ENCODE peak calls at places on chromosomes 7 and 10, in ten cellular contexts. H is ovary, B is erythroblast, Z is right lobe of liver, N is HCT116, D is A549, K is body of pancreas, S is IMR-90, Y is prostate gland, U is transverse colon. I is an unnamed sample.

GRCh38 chr7:91767820-91768219 is 112.7 kb downstream of the MTERF1 start:
- DNase-seq in H (no peak), B (no peak), Z (no peak), N (no peak), D (no peak), K (no peak), S (no peak), Y (no peak), U (no peak), I (no peak)

GRCh38 chr10:43946445-43946844 is 297.8 kb upstream of the ZNF32 start:
- DNase-seq in H (no peak), B (no peak), Z (no peak), N (no peak), D (no peak), K (no peak), S (no peak), Y (no peak), U (no peak), I (no peak)

GRCh38 chr7:1404881-1405548 is 54.3 kb downstream of the MICALL2 start:
- DNase-seq in H (no peak), B (no peak), Z (no peak), N (no peak), D (no peak), K (no peak), S (no peak), Y (no peak), U (no peak), I (no peak)

GRCh38 chr10:16975188-16975587 is 154.4 kb downstream of the CUBN start:
- DNase-seq in H (no peak), B (no peak), Z (no peak), N (no peak), D (no peak), K (no peak), S (no peak), Y (no peak), U (no peak), I (no peak)

GRCh38 chr7:43260980-43261878 is 148.8 kb downstream of the HECW1 start:
- DNase-seq in H (peak; percentile 76), B (peak; percentile 70), Z (peak; percentile 69), N (peak; percentile 79), D (peak; percentile 51), K (peak; percentile 67), S (peak; percentile 84), Y (peak; percentile 65), U (peak; percentile 71), I (peak; percentile 67)

GRCh38 chr7:13111230-13111629 is 423.8 kb downstream of the ARL4A start:
- DNase-seq in H (no peak), B (no peak), Z (no peak), N (peak; percentile 16), D (no peak), K (no peak), S (peak; percentile 70), Y (no peak), U (no peak), I (no peak)

GRCh38 chr10:3486346-3487065 is 298.5 kb downstream of the KLF6 start:
- DNase-seq in H (no peak), B (no peak), Z (peak; percentile 67), N (peak; percentile 79), D (peak; percentile 93), K (peak; percentile 79), S (peak; percentile 57), Y (peak; percentile 91), U (peak; percentile 92), I (peak; percentile 51)

GRCh38 chr10:104580321-104580720 is 60.8 kb upstream of the SORCS3 start:
- DNase-seq in H (no peak), B (no peak), Z (no peak), N (no peak), D (no peak), K (no peak), S (peak; percentile 38), Y (no peak), U (no peak), I (no peak)

GRCh38 chr10:11547111-11547625 is 64.3 kb downstream of the USP6NL start:
- DNase-seq in H (no peak), B (no peak), Z (no peak), N (no peak), D (no peak), K (no peak), S (no peak), Y (no peak), U (no peak), I (no peak)

GRCh38 chr7:138105216-138105615 is 29.0 kb downstream of the AKR1D1 start:
- DNase-seq in H (no peak), B (no peak), Z (no peak), N (no peak), D (no peak), K (no peak), S (no peak), Y (no peak), U (no peak), I (no peak)

GRCh38 chr7:151372612-151373265 is 31.1 kb downstream of the NUB1 start:
- DNase-seq in H (peak; percentile 15), B (no peak), Z (no peak), N (no peak), D (no peak), K (no peak), S (no peak), Y (no peak), U (peak; percentile 2), I (no peak)

GRCh38 chr10:116211682-116212081 is 61.3 kb downstream of the GFRA1 start:
- DNase-seq in H (no peak), B (no peak), Z (no peak), N (no peak), D (no peak), K (no peak), S (peak; percentile 91), Y (no peak), U (no peak), I (no peak)

DNA sequence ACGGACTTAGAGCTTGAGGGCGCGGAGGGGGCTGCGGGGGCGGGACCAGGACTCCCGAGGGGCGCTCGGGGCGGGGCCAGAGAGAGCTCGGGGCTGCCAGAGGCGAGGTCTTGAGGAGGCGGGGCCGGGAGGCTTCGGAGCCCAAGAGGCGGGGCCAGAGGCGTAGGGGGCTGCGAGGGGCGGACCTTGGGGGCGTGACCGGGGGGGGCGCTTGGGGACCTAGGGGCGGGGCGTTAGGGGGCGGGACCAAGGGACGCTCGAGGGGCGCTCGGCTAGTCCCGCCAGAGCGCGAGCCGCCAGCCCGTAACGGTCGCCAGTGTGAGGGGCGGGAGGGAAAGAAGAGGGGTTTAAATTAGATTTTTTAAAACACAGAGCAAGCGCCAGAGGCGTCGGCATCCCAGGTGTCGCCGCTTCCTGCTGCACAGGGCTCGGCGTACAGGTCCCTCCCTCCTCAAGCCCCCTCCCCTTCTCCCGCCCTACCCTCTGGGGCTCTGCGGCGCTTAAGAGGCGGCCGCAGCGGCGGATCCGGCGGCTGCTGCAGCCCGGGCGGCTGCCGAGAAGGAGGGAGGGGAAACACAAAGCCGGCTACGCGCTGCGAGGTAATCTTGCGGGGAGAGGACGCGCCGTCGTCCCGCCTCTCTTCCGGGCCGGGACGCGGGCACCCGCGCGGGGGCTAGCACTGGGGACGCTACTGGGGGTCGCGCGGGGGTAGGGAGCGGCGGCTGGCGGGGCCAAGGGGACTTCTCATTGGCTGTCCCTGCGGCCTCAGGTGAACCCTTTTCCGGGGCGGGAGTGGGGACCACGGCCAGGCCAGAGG is at the start of gene ADD3:
- DNase-seq in H (peak; percentile 99), B (peak; percentile 95), Z (peak; percentile 95), N (peak; percentile 78), D (peak; percentile 74), K (peak; percentile 87), S (peak; percentile 91), Y (peak; percentile 91), U (peak; percentile 95), I (peak; percentile 77)
- TF ChIP-seq POLR2A in H (peak; percentile 31), B (peak; percentile 31), Z (peak; percentile 54), N (peak; percentile 69), D (peak; percentile 88), K (peak; percentile 84), S (peak; percentile 58), Y (peak; percentile 60), U (peak; percentile 79), I (peak; percentile 47)

GRCh38 chr7:100825760-100826545 is 1.4 kb downstream of the EPHB4 start:
- DNase-seq in H (no peak), B (peak; percentile 41), Z (peak; percentile 42), N (no peak), D (no peak), K (no peak), S (peak; percentile 59), Y (no peak), U (no peak), I (no peak)

GRCh38 chr7:100826546-100827329 is 585 bp downstream of the EPHB4 start:
- DNase-seq in H (peak; percentile 68), B (peak; percentile 57), Z (peak; percentile 63), N (no peak), D (no peak), K (no peak), S (no peak), Y (peak; percentile 49), U (no peak), I (no peak)

GRCh38 chr7:100823534-100823933 is 3.8 kb downstream of the EPHB4 start:
- DNase-seq in H (peak; percentile 51), B (no peak), Z (peak; percentile 54), N (no peak), D (no peak), K (no peak), S (no peak), Y (no peak), U (no peak), I (no peak)

GRCh38 chr7:100824499-100825214 is 2.7 kb downstream of the EPHB4 start:
- DNase-seq in H (peak; percentile 74), B (no peak), Z (peak; percentile 55), N (no peak), D (no peak), K (no peak), S (no peak), Y (no peak), U (no peak), I (no peak)

DNA sequence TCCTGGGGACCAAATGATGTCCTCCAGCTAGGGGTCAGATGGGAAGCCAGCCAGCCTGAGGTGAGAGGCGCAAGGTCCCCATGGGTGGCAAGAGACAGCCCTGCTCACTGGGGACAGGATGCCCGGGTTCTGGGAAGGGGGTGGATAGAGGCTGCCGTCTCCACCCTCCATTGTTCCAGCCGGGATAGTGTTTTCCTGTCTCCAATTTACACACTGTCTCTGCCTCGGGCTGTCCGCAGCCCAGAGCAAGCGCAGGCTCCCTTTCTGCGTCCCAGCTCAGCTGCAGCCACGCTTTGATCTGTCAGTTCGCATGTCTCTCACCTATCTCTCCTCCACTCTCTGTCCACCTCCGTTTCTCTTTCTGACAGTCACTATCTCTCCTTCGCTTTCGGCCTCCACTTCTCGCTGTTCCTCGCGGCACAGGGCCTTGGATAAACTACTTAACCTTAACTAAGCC is 2.1 kb downstream of the EPHB4 start:
- DNase-seq in H (peak; percentile 55), B (no peak), Z (peak; percentile 53), N (no peak), D (no peak), K (no peak), S (no peak), Y (peak; percentile 53), U (no peak), I (no peak)
- TF ChIP-seq POLR2A in H (no peak), B (no peak), Z (no peak), N (no peak), D (no peak), K (peak; percentile 33), S (no peak), Y (no peak), U (peak; percentile 12), I (no peak)

GRCh38 chr10:59907918-59908807 is 1.8 kb upstream of the CCDC6 start:
- DNase-seq in H (peak; percentile 46), B (peak; percentile 82), Z (no peak), N (peak; percentile 77), D (peak; percentile 65), K (peak; percentile 72), S (peak; percentile 85), Y (peak; percentile 69), U (peak; percentile 70), I (peak; percentile 47)
- TF ChIP-seq POLR2A in H (peak; percentile 52), B (peak; percentile 93), Z (peak; percentile 39), N (peak; percentile 96), D (peak; percentile 29), K (peak; percentile 91), S (no peak), Y (peak; percentile 55), U (peak; percentile 71), I (no peak)

GRCh38 chr10:130864951-130865350 is 446.6 kb downstream of the TCERG1L start:
- DNase-seq in H (no peak), B (no peak), Z (no peak), N (no peak), D (no peak), K (no peak), S (no peak), Y (no peak), U (no peak), I (no peak)
- TF ChIP-seq POLR2A in H (no peak), B (no peak), Z (no peak), N (no peak), D (no peak), K (no peak), S (no peak), Y (no peak), U (no peak), I (no peak)